ENCODE peak calls at places on chromosome 21, in ten cellular contexts. M is G401, J is pancreas, C is NCI-H460, W is lung microvascular endothelial cell, D is NAMALWA, H is EH, N is ovary, V is mucosa of descending colon, S is transverse colon. K is an unnamed sample.
A peak's percentile ranks its signal among the peaks of the same experiment; 100 is the strongest.

GRCh38 chr21:38327984-38328383 is 71.2 kb downstream of the KCNJ15 start:
- DNase-seq in J (no peak), H (peak; percentile 35), V (no peak), N (no peak), S (no peak), C (no peak), D (no peak), W (no peak), M (no peak), K (no peak)

GRCh38 chr21:20527691-20528090 is 470.5 kb upstream of the NCAM2 start:
- DNase-seq in S (no peak), V (no peak), M (no peak), C (no peak), J (no peak), H (no peak), D (no peak), N (no peak), W (no peak), K (no peak)

GRCh38 chr21:45365608-45366241 is 39.2 kb upstream of the COL18A1 start:
- DNase-seq in J (peak; percentile 41), S (no peak), M (no peak), D (no peak), W (peak; percentile 70), C (no peak), V (peak; percentile 38), H (peak; percentile 79), N (no peak), K (no peak)

GRCh38 chr21:44872568-44873355 is 728 bp downstream of the PTTG1IP start:
- DNase-seq in W (peak; percentile 64), S (peak; percentile 44), C (no peak), N (peak; percentile 57), D (peak; percentile 40), J (peak; percentile 60), H (peak; percentile 55), M (peak; percentile 54), V (peak; percentile 72), K (peak; percentile 50)

GRCh38 chr21:36330904-36331303 is 10.9 kb downstream of the MORC3 start:
- DNase-seq in S (peak; percentile 63), V (no peak), C (peak; percentile 46), N (peak; percentile 37), D (peak; percentile 74), H (peak; percentile 72), W (peak; percentile 65), M (peak; percentile 69), J (no peak), K (peak; percentile 69)

GRCh38 chr21:28253378-28253777 is 739.3 kb downstream of the LTN1 start:
- DNase-seq in N (no peak), M (no peak), C (no peak), S (no peak), H (peak; percentile 85), W (peak; percentile 34), V (no peak), D (no peak), J (no peak), K (no peak)

GRCh38 chr21:34157456-34158025 is 84.2 kb downstream of the MRPS6 start:
- DNase-seq in N (no peak), M (no peak), V (no peak), H (no peak), S (no peak), C (no peak), D (no peak), W (no peak), J (no peak), K (no peak)

GRCh38 chr21:34671891-34672290 is 3.1 kb downstream of the CLIC6 start:
- DNase-seq in D (no peak), M (no peak), J (no peak), S (no peak), N (no peak), H (no peak), C (no peak), W (no peak), V (no peak), K (no peak)

GRCh38 chr21:33261635-33262034 is 4.5 kb upstream of the IL10RB start:
- DNase-seq in N (no peak), H (peak; percentile 83), M (no peak), V (no peak), C (no peak), W (no peak), S (peak; percentile 23), D (peak; percentile 34), J (no peak), K (no peak)

GRCh38 chr21:36806103-36806502 is 107.2 kb downstream of the SIM2 start:
- DNase-seq in C (no peak), H (peak; percentile 58), M (no peak), N (no peak), S (no peak), J (no peak), W (peak; percentile 5), D (no peak), V (no peak), K (no peak)

GRCh38 chr21:41593051-41593783 is 85.3 kb upstream of the TMPRSS2 start:
- DNase-seq in M (no peak), H (no peak), J (no peak), N (no peak), D (no peak), C (no peak), V (no peak), W (no peak), S (no peak), K (no peak)

GRCh38 chr21:33403128-33403785 is at the start of gene IFNGR2:
- DNase-seq in M (no peak), J (peak; percentile 53), W (peak; percentile 41), H (peak; percentile 45), N (peak; percentile 65), S (peak; percentile 50), V (peak; percentile 69), C (no peak), D (peak; percentile 53), K (no peak)

GRCh38 chr21:14545906-14546480 is at the start of gene SAMSN1:
- DNase-seq in H (no peak), S (peak; percentile 53), J (no peak), D (peak; percentile 73), W (peak; percentile 37), V (peak; percentile 49), M (no peak), C (no peak), N (no peak), K (no peak)

GRCh38 chr21:45593162-45594022 is 50.1 kb upstream of the PCBP3 start:
- DNase-seq in N (no peak), H (no peak), C (no peak), S (no peak), M (no peak), D (peak; percentile 86), V (no peak), J (no peak), W (no peak), K (no peak)

GRCh38 chr21:28099296-28099695 is 893.4 kb downstream of the LTN1 start:
- DNase-seq in C (no peak), J (no peak), W (no peak), M (peak; percentile 79), V (no peak), S (no peak), N (peak; percentile 40), D (no peak), H (peak; percentile 9), K (peak; percentile 71)

GRCh38 chr21:36591326-36591970 is 107.5 kb upstream of the SIM2 start:
- DNase-seq in D (no peak), S (no peak), N (no peak), M (no peak), V (no peak), C (no peak), J (no peak), W (no peak), H (no peak), K (no peak)

GRCh38 chr21:45869121-45870007 is 112.2 kb upstream of the COL6A1 start:
- DNase-seq in C (no peak), W (no peak), H (peak; percentile 85), J (no peak), V (no peak), D (no peak), M (no peak), N (no peak), S (no peak), K (no peak)

GRCh38 chr21:15754640-15755039 is 24.9 kb downstream of the USP25 start:
- DNase-seq in J (no peak), D (no peak), C (no peak), V (no peak), H (peak; percentile 56), M (no peak), N (no peak), S (no peak), W (peak; percentile 53), K (no peak)

GRCh38 chr21:33931799-33932390 is 16.3 kb upstream of the ATP5PO start:
- DNase-seq in W (peak; percentile 55), J (no peak), C (no peak), V (no peak), D (no peak), S (no peak), N (no peak), M (no peak), H (peak; percentile 13), K (no peak)

GRCh38 chr21:39103689-39104088 is 79.6 kb downstream of the PSMG1 start:
- DNase-seq in V (no peak), D (no peak), H (peak; percentile 97), J (no peak), W (no peak), C (no peak), M (no peak), N (no peak), S (no peak), K (no peak)

GRCh38 chr21:18499761-18500376 is 96.3 kb upstream of the TMPRSS15 start:
- DNase-seq in D (peak; percentile 77), V (no peak), M (peak; percentile 34), H (peak; percentile 2), J (no peak), N (no peak), S (peak; percentile 12), W (peak; percentile 32), C (peak; percentile 29), K (peak; percentile 28)

GRCh38 chr21:17901458-17902092 is 82.4 kb upstream of the C21orf91 start:
- DNase-seq in V (no peak), M (no peak), J (no peak), D (no peak), N (no peak), W (no peak), S (no peak), C (no peak), H (no peak), K (no peak)

GRCh38 chr21:41931041-41931451 is 22.8 kb downstream of the C2CD2 start:
- DNase-seq in J (no peak), H (no peak), W (no peak), M (no peak), V (no peak), C (no peak), N (no peak), S (no peak), D (no peak), K (no peak)

GRCh38 chr21:14697769-14698168 is 151.7 kb upstream of the SAMSN1 start:
- DNase-seq in H (no peak), V (no peak), J (no peak), C (no peak), W (no peak), S (no peak), D (no peak), N (no peak), M (no peak), K (no peak)

GRCh38 chr21:26795866-26796329 is 49.3 kb downstream of the ADAMTS1 start:
- DNase-seq in H (peak; percentile 97), D (no peak), J (no peak), C (peak; percentile 62), W (peak; percentile 59), N (peak; percentile 86), S (peak; percentile 63), V (no peak), M (no peak), K (no peak)

GRCh38 chr21:39281853-39282252 is 31.6 kb downstream of the BRWD1 start:
- DNase-seq in C (no peak), N (no peak), J (no peak), S (no peak), M (no peak), V (no peak), H (no peak), W (no peak), D (no peak), K (no peak)

GRCh38 chr21:35743571-35743970 is 316.8 kb downstream of the SETD4 start:
- DNase-seq in W (no peak), H (peak; percentile 76), M (no peak), V (no peak), C (no peak), S (no peak), J (no peak), D (no peak), N (no peak), K (no peak)

GRCh38 chr21:46172863-46173528 is 11.3 kb downstream of the SPATC1L start:
- DNase-seq in D (no peak), C (no peak), M (no peak), J (no peak), W (no peak), V (no peak), S (no peak), N (peak; percentile 15), H (no peak), K (no peak)